ENCODE peak calls at places on chromosomes 1 and 21, in five cellular contexts. E is stimulated activated CD8-positive, alpha-beta memory T cell treated with anti-CD3 and anti-CD28 coated beads, Interleukin-2, amount 100 ng/mL, for 1 hour; W is MG63; H is OCI-M1; L is bronchial epithelial cell. A is an unnamed sample.

GRCh38 chr1:100036718-100037664 is 67.2 kb downstream of the SLC35A3 start:
- DNase-seq in E (no peak), W (peak; percentile 21), H (peak; percentile 55), L (peak; percentile 79), A (peak; percentile 41)

GRCh38 chr1:38835230-38835827 is 24.2 kb downstream of the RRAGC start:
- DNase-seq in E (no peak), W (peak; percentile 18), H (peak; percentile 89), L (peak; percentile 81), A (peak; percentile 90)

GRCh38 chr1:75937034-75937433 is 4.8 kb upstream of the ASB17 start:
- DNase-seq in E (no peak), W (no peak), H (no peak), L (peak; percentile 20), A (peak; percentile 16)

GRCh38 chr1:63112155-63112914 is 210.0 kb upstream of the FOXD3 start:
- DNase-seq in E (no peak), W (peak; percentile 28), H (peak; percentile 16), L (peak; percentile 20), A (peak; percentile 17)

GRCh38 chr1:15035236-15035635 is 118.3 kb upstream of the TMEM51 start:
- DNase-seq in E (no peak), W (no peak), H (no peak), L (no peak), A (no peak)

GRCh38 chr1:173050865-173051264 is at the start of gene TNFSF18:
- DNase-seq in E (no peak), W (no peak), H (no peak), L (peak; percentile 80), A (no peak)

GRCh38 chr1:224727851-224728250 is 111.7 kb downstream of the CNIH3 start:
- DNase-seq in E (no peak), W (no peak), H (no peak), L (peak; percentile 76), A (no peak)

GRCh38 chr1:27868932-27869718 is 3.2 kb upstream of the THEMIS2 start:
- DNase-seq in E (peak; percentile 46), W (no peak), H (peak; percentile 89), L (no peak), A (peak; percentile 91)

GRCh38 chr1:165129568-165130164 is 226.8 kb downstream of the LMX1A start:
- DNase-seq in E (no peak), W (peak; percentile 43), H (peak; percentile 83), L (peak; percentile 62), A (peak; percentile 56)

GRCh38 chr1:28056129-28056925 is 32.1 kb downstream of the EYA3 start:
- DNase-seq in E (peak; percentile 53), W (no peak), H (peak; percentile 80), L (peak; percentile 65), A (peak; percentile 71)

GRCh38 chr1:181317261-181317924 is 165.9 kb upstream of the CACNA1E start:
- DNase-seq in E (no peak), W (no peak), H (no peak), L (no peak), A (no peak)

GRCh38 chr1:204473415-204473965 is 21.1 kb downstream of the PIK3C2B start:
- DNase-seq in E (no peak), W (no peak), H (no peak), L (no peak), A (no peak)

GRCh38 chr1:183365676-183366075 is 52.5 kb downstream of the NMNAT2 start:
- DNase-seq in E (no peak), W (no peak), H (no peak), L (peak; percentile 34), A (no peak)

GRCh38 chr1:206544562-206545257 is 37.4 kb downstream of the RASSF5 start:
- DNase-seq in E (peak; percentile 63), W (peak; percentile 51), H (peak; percentile 91), L (peak; percentile 35), A (peak; percentile 72)

GRCh38 chr1:3530086-3530930 is 75.8 kb downstream of the ARHGEF16 start:
- DNase-seq in E (no peak), W (peak; percentile 81), H (no peak), L (no peak), A (no peak)

GRCh38 chr1:93625582-93626327 is 55.9 kb downstream of the BCAR3 start:
- DNase-seq in E (no peak), W (peak; percentile 50), H (no peak), L (peak; percentile 40), A (no peak)

GRCh38 chr1:225461533-225462428 is 33.9 kb upstream of the LBR start:
- DNase-seq in E (no peak), W (no peak), H (no peak), L (no peak), A (no peak)

GRCh38 chr1:66090863-66091457 is 298.3 kb downstream of the PDE4B start:
- DNase-seq in E (no peak), W (no peak), H (peak; percentile 7), L (no peak), A (no peak)

GRCh38 chr1:76933847-76934657 is 66.8 kb downstream of the ST6GALNAC5 start:
- DNase-seq in E (no peak), W (no peak), H (peak; percentile 79), L (no peak), A (no peak)

GRCh38 chr1:41655632-41656031 is 171.1 kb upstream of the EDN2 start:
- DNase-seq in E (no peak), W (no peak), H (no peak), L (no peak), A (no peak)

GRCh38 chr1:115173151-115173550 is 83.8 kb upstream of the TSPAN2 start:
- DNase-seq in E (no peak), W (no peak), H (no peak), L (no peak), A (no peak)

GRCh38 chr1:112862753-112863426 is 93.1 kb downstream of the SLC16A1 start:
- DNase-seq in E (no peak), W (no peak), H (no peak), L (no peak), A (no peak)

GRCh38 chr1:52139817-52140540 is 1.9 kb upstream of the ZFYVE9 start:
- DNase-seq in E (peak; percentile 3), W (peak; percentile 36), H (peak; percentile 37), L (peak; percentile 98), A (peak; percentile 78)

GRCh38 chr1:150464422-150464826 is 22.8 kb upstream of the TARS2 start:
- DNase-seq in E (peak; percentile 39), W (peak; percentile 35), H (peak; percentile 72), L (peak; percentile 58), A (peak; percentile 84)

GRCh38 chr1:200780545-200781444 is 42.1 kb downstream of the CAMSAP2 start:
- DNase-seq in E (no peak), W (no peak), H (peak; percentile 38), L (peak; percentile 18), A (peak; percentile 38)

GRCh38 chr1:169484683-169485426 is 889 bp downstream of the SLC19A2 start:
- DNase-seq in E (no peak), W (peak; percentile 62), H (peak; percentile 68), L (peak; percentile 54), A (peak; percentile 59)

GRCh38 chr1:211579434-211580302 is 707 bp upstream of the SLC30A1 start:
- DNase-seq in E (no peak), W (peak; percentile 80), H (peak; percentile 87), L (no peak), A (no peak)

GRCh38 chr1:78070758-78071157 is 25.0 kb downstream of the GIPC2 start:
- DNase-seq in E (no peak), W (peak; percentile 59), H (no peak), L (peak; percentile 97), A (peak; percentile 24)

GRCh38 chr1:26999440-26999987 is 6.0 kb downstream of the TRNP1 start:
- DNase-seq in E (no peak), W (peak; percentile 87), H (no peak), L (peak; percentile 95), A (no peak)

GRCh38 chr1:8402109-8402704 is 84.3 kb downstream of the SLC45A1 start:
- DNase-seq in E (no peak), W (no peak), H (no peak), L (no peak), A (no peak)

GRCh38 chr1:243740255-243740999 is 109.6 kb downstream of the AKT3 start:
- DNase-seq in E (no peak), W (no peak), H (no peak), L (no peak), A (no peak)

GRCh38 chr21:36743008-36743407 is 44.1 kb downstream of the SIM2 start:
- DNase-seq in E (no peak), W (no peak), H (no peak), L (no peak), A (no peak)

GRCh38 chr1:181737056-181737455 is 253.7 kb downstream of the CACNA1E start:
- DNase-seq in E (no peak), W (peak; percentile 59), H (no peak), L (peak; percentile 3), A (no peak)

GRCh38 chr1:157966034-157966671 is 27.3 kb upstream of the KIRREL1 start:
- DNase-seq in E (no peak), W (no peak), H (no peak), L (no peak), A (no peak)